ENCODE peak calls at places on chromosomes 3 and 15, in eight cellular contexts. One of them, this sample, is unnamed.

GRCh38 chr3:39144095-39144747 is 9.2 kb downstream of the CSRNP1 start:
- DNase-seq in breast epithelium: no peak
- DNase-seq in A549: no peak
- DNase-seq in Peyer's patch: peak
- DNase-seq in esophagus squamous epithelium: no peak
- DNase-seq in transverse colon: no peak
- DNase-seq in uterus: no peak
- DNase-seq in body of pancreas: peak
- DNase-seq in this sample: no peak

GRCh38 chr3:197378987-197379718 is 80.7 kb upstream of the DLG1 start:
- DNase-seq in breast epithelium: no peak
- DNase-seq in A549: no peak
- DNase-seq in Peyer's patch: no peak
- DNase-seq in esophagus squamous epithelium: no peak
- DNase-seq in transverse colon: no peak
- DNase-seq in uterus: no peak
- DNase-seq in body of pancreas: no peak
- DNase-seq in this sample: no peak

GRCh38 chr3:23547905-23548304 is 257.9 kb upstream of the UBE2E1 start:
- DNase-seq in breast epithelium: no peak
- DNase-seq in A549: no peak
- DNase-seq in Peyer's patch: no peak
- DNase-seq in esophagus squamous epithelium: no peak
- DNase-seq in transverse colon: no peak
- DNase-seq in uterus: no peak
- DNase-seq in body of pancreas: no peak
- DNase-seq in this sample: no peak

GRCh38 chr3:136860541-136860940 is 1.5 kb upstream of the NCK1 start:
- DNase-seq in breast epithelium: no peak
- DNase-seq in A549: no peak
- DNase-seq in Peyer's patch: no peak
- DNase-seq in esophagus squamous epithelium: no peak
- DNase-seq in transverse colon: no peak
- DNase-seq in uterus: no peak
- DNase-seq in body of pancreas: no peak
- DNase-seq in this sample: no peak

GRCh38 chr3:13204177-13204581 is 130.9 kb upstream of the IQSEC1 start:
- DNase-seq in breast epithelium: no peak
- DNase-seq in A549: no peak
- DNase-seq in Peyer's patch: no peak
- DNase-seq in esophagus squamous epithelium: no peak
- DNase-seq in transverse colon: no peak
- DNase-seq in uterus: no peak
- DNase-seq in body of pancreas: no peak
- DNase-seq in this sample: no peak

GRCh38 chr15:34753236-34753894 is 1.4 kb downstream of the GJD2 start:
- DNase-seq in breast epithelium: no peak
- DNase-seq in A549: no peak
- DNase-seq in Peyer's patch: no peak
- DNase-seq in esophagus squamous epithelium: no peak
- DNase-seq in transverse colon: no peak
- DNase-seq in uterus: no peak
- DNase-seq in body of pancreas: peak
- DNase-seq in this sample: no peak

GRCh38 chr15:52019394-52020252 is 604 bp downstream of the MAPK6 start:
- DNase-seq in breast epithelium: peak
- DNase-seq in A549: peak
- DNase-seq in Peyer's patch: peak
- DNase-seq in esophagus squamous epithelium: peak
- DNase-seq in transverse colon: peak
- DNase-seq in uterus: peak
- DNase-seq in body of pancreas: peak
- DNase-seq in this sample: peak

GRCh38 chr3:87206070-87206469 is 21.0 kb upstream of the CHMP2B start:
- DNase-seq in breast epithelium: no peak
- DNase-seq in A549: peak
- DNase-seq in Peyer's patch: no peak
- DNase-seq in esophagus squamous epithelium: no peak
- DNase-seq in transverse colon: no peak
- DNase-seq in uterus: no peak
- DNase-seq in body of pancreas: no peak
- DNase-seq in this sample: no peak

GRCh38 chr15:60804986-60805949 is 326.3 kb upstream of the ICE2 start:
- DNase-seq in breast epithelium: no peak
- DNase-seq in A549: no peak
- DNase-seq in Peyer's patch: peak
- DNase-seq in esophagus squamous epithelium: no peak
- DNase-seq in transverse colon: no peak
- DNase-seq in uterus: no peak
- DNase-seq in body of pancreas: peak
- DNase-seq in this sample: no peak

GRCh38 chr3:133007601-133008000 is 30.6 kb upstream of the TMEM108 start:
- DNase-seq in breast epithelium: no peak
- DNase-seq in A549: no peak
- DNase-seq in Peyer's patch: no peak
- DNase-seq in esophagus squamous epithelium: no peak
- DNase-seq in transverse colon: no peak
- DNase-seq in uterus: no peak
- DNase-seq in body of pancreas: no peak
- DNase-seq in this sample: no peak

GRCh38 chr3:194867270-194867983 is 181.7 kb downstream of the FAM43A start:
- DNase-seq in breast epithelium: no peak
- DNase-seq in A549: no peak
- DNase-seq in Peyer's patch: peak
- DNase-seq in esophagus squamous epithelium: no peak
- DNase-seq in transverse colon: peak
- DNase-seq in uterus: no peak
- DNase-seq in body of pancreas: peak
- DNase-seq in this sample: peak

GRCh38 chr3:50157821-50158556 is 2.9 kb downstream of the SEMA3F start:
- DNase-seq in breast epithelium: peak
- DNase-seq in A549: no peak
- DNase-seq in Peyer's patch: no peak
- DNase-seq in esophagus squamous epithelium: no peak
- DNase-seq in transverse colon: no peak
- DNase-seq in uterus: no peak
- DNase-seq in body of pancreas: no peak
- DNase-seq in this sample: no peak

GRCh38 chr15:60390931-60391501 is 6.8 kb downstream of the ANXA2 start:
- DNase-seq in breast epithelium: peak
- DNase-seq in A549: no peak
- DNase-seq in Peyer's patch: peak
- DNase-seq in esophagus squamous epithelium: peak
- DNase-seq in transverse colon: peak
- DNase-seq in uterus: no peak
- DNase-seq in body of pancreas: peak
- DNase-seq in this sample: no peak

GRCh38 chr3:113063126-113063894 is 72.5 kb downstream of the GTPBP8 start:
- DNase-seq in breast epithelium: no peak
- DNase-seq in A549: no peak
- DNase-seq in Peyer's patch: no peak
- DNase-seq in esophagus squamous epithelium: no peak
- DNase-seq in transverse colon: no peak
- DNase-seq in uterus: no peak
- DNase-seq in body of pancreas: no peak
- DNase-seq in this sample: no peak

GRCh38 chr3:73547427-73548036 is 77.2 kb downstream of the PDZRN3 start:
- DNase-seq in breast epithelium: no peak
- DNase-seq in A549: no peak
- DNase-seq in Peyer's patch: no peak
- DNase-seq in esophagus squamous epithelium: no peak
- DNase-seq in transverse colon: no peak
- DNase-seq in uterus: no peak
- DNase-seq in body of pancreas: no peak
- DNase-seq in this sample: no peak

GRCh38 chr15:87752250-87752951 is 504.1 kb downstream of the NTRK3 start:
- DNase-seq in breast epithelium: no peak
- DNase-seq in A549: peak
- DNase-seq in Peyer's patch: no peak
- DNase-seq in esophagus squamous epithelium: no peak
- DNase-seq in transverse colon: no peak
- DNase-seq in uterus: no peak
- DNase-seq in body of pancreas: no peak
- DNase-seq in this sample: no peak

GRCh38 chr3:134328147-134328591 is 46.1 kb downstream of the AMOTL2 start:
- DNase-seq in breast epithelium: no peak
- DNase-seq in A549: no peak
- DNase-seq in Peyer's patch: no peak
- DNase-seq in esophagus squamous epithelium: no peak
- DNase-seq in transverse colon: no peak
- DNase-seq in uterus: no peak
- DNase-seq in body of pancreas: no peak
- DNase-seq in this sample: peak

GRCh38 chr3:161264771-161265343 is 43.7 kb downstream of the NMD3 start:
- DNase-seq in breast epithelium: no peak
- DNase-seq in A549: no peak
- DNase-seq in Peyer's patch: no peak
- DNase-seq in esophagus squamous epithelium: no peak
- DNase-seq in transverse colon: no peak
- DNase-seq in uterus: no peak
- DNase-seq in body of pancreas: no peak
- DNase-seq in this sample: no peak

GRCh38 chr15:74726774-74727164 is 1.4 kb upstream of the CYP1A1 start:
- DNase-seq in breast epithelium: no peak
- DNase-seq in A549: no peak
- DNase-seq in Peyer's patch: no peak
- DNase-seq in esophagus squamous epithelium: no peak
- DNase-seq in transverse colon: no peak
- DNase-seq in uterus: no peak
- DNase-seq in body of pancreas: no peak
- DNase-seq in this sample: no peak
- H3K4me3 ChIP-seq in breast epithelium: peak
- H3K4me3 ChIP-seq in A549: peak
- H3K4me3 ChIP-seq in Peyer's patch: peak
- H3K4me3 ChIP-seq in esophagus squamous epithelium: peak
- H3K4me3 ChIP-seq in transverse colon: peak
- H3K4me3 ChIP-seq in uterus: peak
- H3K4me3 ChIP-seq in body of pancreas: no peak
- H3K4me3 ChIP-seq in this sample: peak

GRCh38 chr3:170418422-170419300 is at the start of gene CLDN11:
- DNase-seq in breast epithelium: peak
- DNase-seq in A549: no peak
- DNase-seq in Peyer's patch: peak
- DNase-seq in esophagus squamous epithelium: no peak
- DNase-seq in transverse colon: no peak
- DNase-seq in uterus: peak
- DNase-seq in body of pancreas: peak
- DNase-seq in this sample: no peak
- TF ChIP-seq POLR2A in breast epithelium: no peak
- TF ChIP-seq POLR2A in A549: no peak
- TF ChIP-seq POLR2A in Peyer's patch: no peak
- TF ChIP-seq POLR2A in esophagus squamous epithelium: peak
- TF ChIP-seq POLR2A in transverse colon: no peak
- TF ChIP-seq POLR2A in uterus: no peak
- TF ChIP-seq POLR2A in body of pancreas: no peak
- TF ChIP-seq POLR2A in this sample: no peak

GRCh38 chr15:99157456-99157855 is 52.6 kb downstream of the SYNM start:
- DNase-seq in breast epithelium: no peak
- DNase-seq in A549: no peak
- DNase-seq in Peyer's patch: no peak
- DNase-seq in esophagus squamous epithelium: no peak
- DNase-seq in transverse colon: no peak
- DNase-seq in uterus: no peak
- DNase-seq in body of pancreas: no peak
- DNase-seq in this sample: no peak

GRCh38 chr15:99153026-99153535 is 48.2 kb downstream of the SYNM start:
- DNase-seq in breast epithelium: no peak
- DNase-seq in A549: no peak
- DNase-seq in Peyer's patch: no peak
- DNase-seq in esophagus squamous epithelium: no peak
- DNase-seq in transverse colon: no peak
- DNase-seq in uterus: no peak
- DNase-seq in body of pancreas: no peak
- DNase-seq in this sample: no peak

GRCh38 chr15:99151156-99151555 is 46.3 kb downstream of the SYNM start:
- DNase-seq in breast epithelium: no peak
- DNase-seq in A549: no peak
- DNase-seq in Peyer's patch: no peak
- DNase-seq in esophagus squamous epithelium: no peak
- DNase-seq in transverse colon: no peak
- DNase-seq in uterus: no peak
- DNase-seq in body of pancreas: no peak
- DNase-seq in this sample: no peak

GRCh38 chr15:99155961-99156443 is 51.1 kb downstream of the SYNM start:
- DNase-seq in breast epithelium: no peak
- DNase-seq in A549: no peak
- DNase-seq in Peyer's patch: no peak
- DNase-seq in esophagus squamous epithelium: no peak
- DNase-seq in transverse colon: no peak
- DNase-seq in uterus: no peak
- DNase-seq in body of pancreas: no peak
- DNase-seq in this sample: no peak

DNA sequence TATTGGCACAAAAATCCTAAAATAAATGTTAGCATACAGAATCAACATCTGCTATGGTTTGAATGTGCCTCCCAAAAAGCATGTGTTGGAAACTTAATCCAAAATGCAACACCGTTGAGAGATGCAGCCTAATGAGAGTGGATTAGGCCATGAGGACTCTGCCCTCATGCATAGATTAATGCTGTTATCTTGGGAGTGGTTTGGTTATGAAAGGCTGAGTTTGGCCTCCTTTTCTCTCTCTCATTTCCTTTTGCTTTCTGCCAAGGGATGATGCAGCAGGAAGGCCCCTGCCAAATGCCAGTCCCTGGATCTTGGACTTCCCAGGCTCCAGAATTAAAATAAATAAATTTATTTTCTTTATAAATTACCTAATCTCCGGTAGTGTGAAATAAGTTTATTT is 49.4 kb downstream of the SYNM start:
- DNase-seq in breast epithelium: no peak
- DNase-seq in A549: no peak
- DNase-seq in Peyer's patch: no peak
- DNase-seq in esophagus squamous epithelium: no peak
- DNase-seq in transverse colon: no peak
- DNase-seq in uterus: no peak
- DNase-seq in body of pancreas: no peak
- DNase-seq in this sample: no peak
- H3K4me3 ChIP-seq in breast epithelium: no peak
- H3K4me3 ChIP-seq in A549: no peak
- H3K4me3 ChIP-seq in Peyer's patch: no peak
- H3K4me3 ChIP-seq in esophagus squamous epithelium: no peak
- H3K4me3 ChIP-seq in transverse colon: no peak
- H3K4me3 ChIP-seq in uterus: no peak
- H3K4me3 ChIP-seq in body of pancreas: no peak
- H3K4me3 ChIP-seq in this sample: no peak

DNA sequence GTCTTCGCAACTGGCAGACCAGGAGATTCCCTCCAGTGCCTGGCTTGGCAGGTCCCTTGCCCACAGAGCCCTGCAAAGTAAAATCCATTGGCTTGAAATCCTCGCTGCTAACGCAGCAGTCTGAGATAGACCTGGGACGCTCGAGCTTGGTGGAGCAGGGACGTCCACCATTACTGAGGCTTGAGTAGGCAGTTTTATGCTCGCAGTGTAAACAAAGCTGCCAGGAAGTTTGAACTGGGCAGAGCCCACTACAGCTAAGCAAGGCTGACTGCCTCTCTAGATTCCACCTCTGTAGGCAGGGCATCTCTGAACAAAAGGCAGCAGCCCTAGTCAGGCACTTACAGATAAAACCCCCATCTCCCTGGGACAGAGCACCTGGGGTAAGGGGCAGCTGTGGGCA is 205.0 kb upstream of the MME start:
- DNase-seq in breast epithelium: no peak
- DNase-seq in A549: no peak
- DNase-seq in Peyer's patch: no peak
- DNase-seq in esophagus squamous epithelium: no peak
- DNase-seq in transverse colon: no peak
- DNase-seq in uterus: no peak
- DNase-seq in body of pancreas: no peak
- DNase-seq in this sample: no peak
- TF ChIP-seq POLR2A in breast epithelium: no peak
- TF ChIP-seq POLR2A in A549: no peak
- TF ChIP-seq POLR2A in Peyer's patch: no peak
- TF ChIP-seq POLR2A in esophagus squamous epithelium: no peak
- TF ChIP-seq POLR2A in transverse colon: no peak
- TF ChIP-seq POLR2A in uterus: no peak
- TF ChIP-seq POLR2A in body of pancreas: no peak
- TF ChIP-seq POLR2A in this sample: no peak